ENCODE peak calls at places on chromosomes 16 and 17, in eight cellular contexts. E is aorta; M is prostate gland; W is A549; Z is heart left ventricle; I is small intestine; G is tibial nerve; B is naive thymus-derived CD4-positive, alpha-beta T cell. L is an unnamed sample.
A peak's percentile ranks its signal among the peaks of the same experiment; 100 is the strongest.

GRCh38 chr17:80649200-80649644 is 104.6 kb downstream of the RPTOR start:
- DNase-seq in E (no peak), M (no peak), W (no peak), Z (no peak), I (no peak), G (no peak), B (no peak), L (peak; percentile 93)

GRCh38 chr16:75066861-75067447 is 49.6 kb downstream of the LDHD start:
- DNase-seq in E (no peak), M (no peak), W (no peak), Z (no peak), I (no peak), G (no peak), B (no peak), L (no peak)

GRCh38 chr17:34366051-34366450 is 3.0 kb upstream of the CCL1 start:
- DNase-seq in E (no peak), M (no peak), W (no peak), Z (no peak), I (no peak), G (no peak), B (no peak), L (no peak)

GRCh38 chr16:57516176-57516725 is 20.1 kb downstream of the CCDC102A start:
- DNase-seq in E (no peak), M (no peak), W (no peak), Z (no peak), I (no peak), G (no peak), B (no peak), L (no peak)

GRCh38 chr16:16080465-16081065 is 131.1 kb downstream of the ABCC1 start:
- DNase-seq in E (no peak), M (no peak), W (no peak), Z (no peak), I (no peak), G (no peak), B (no peak), L (no peak)

GRCh38 chr17:5832886-5833285 is 237.3 kb upstream of the WSCD1 start:
- DNase-seq in E (no peak), M (no peak), W (peak; percentile 66), Z (no peak), I (no peak), G (no peak), B (peak; percentile 26), L (no peak)

GRCh38 chr17:21458036-21458435 is 81.9 kb downstream of the KCNJ12 start:
- DNase-seq in E (no peak), M (no peak), W (no peak), Z (no peak), I (no peak), G (no peak), B (no peak), L (no peak)

GRCh38 chr17:6505425-6506142 is 50.8 kb downstream of the PITPNM3 start:
- DNase-seq in E (no peak), M (no peak), W (no peak), Z (no peak), I (peak; percentile 5), G (no peak), B (no peak), L (no peak)

GRCh38 chr17:32341141-32341856 is 674 bp downstream of the C17orf75 start:
- DNase-seq in E (no peak), M (no peak), W (no peak), Z (no peak), I (peak; percentile 41), G (no peak), B (peak; percentile 65), L (no peak)

GRCh38 chr16:71945616-71946015 is 50.3 kb downstream of the IST1 start:
- DNase-seq in E (no peak), M (no peak), W (no peak), Z (no peak), I (no peak), G (no peak), B (no peak), L (no peak)

GRCh38 chr16:47143677-47144558 is at the start of gene NETO2:
- DNase-seq in E (peak; percentile 62), M (peak; percentile 17), W (peak; percentile 61), Z (peak; percentile 60), I (peak; percentile 49), G (no peak), B (peak; percentile 30), L (peak; percentile 47)

GRCh38 chr17:9004132-9004960 is 17.0 kb upstream of the NTN1 start:
- DNase-seq in E (no peak), M (no peak), W (no peak), Z (no peak), I (no peak), G (no peak), B (no peak), L (no peak)

DNA sequence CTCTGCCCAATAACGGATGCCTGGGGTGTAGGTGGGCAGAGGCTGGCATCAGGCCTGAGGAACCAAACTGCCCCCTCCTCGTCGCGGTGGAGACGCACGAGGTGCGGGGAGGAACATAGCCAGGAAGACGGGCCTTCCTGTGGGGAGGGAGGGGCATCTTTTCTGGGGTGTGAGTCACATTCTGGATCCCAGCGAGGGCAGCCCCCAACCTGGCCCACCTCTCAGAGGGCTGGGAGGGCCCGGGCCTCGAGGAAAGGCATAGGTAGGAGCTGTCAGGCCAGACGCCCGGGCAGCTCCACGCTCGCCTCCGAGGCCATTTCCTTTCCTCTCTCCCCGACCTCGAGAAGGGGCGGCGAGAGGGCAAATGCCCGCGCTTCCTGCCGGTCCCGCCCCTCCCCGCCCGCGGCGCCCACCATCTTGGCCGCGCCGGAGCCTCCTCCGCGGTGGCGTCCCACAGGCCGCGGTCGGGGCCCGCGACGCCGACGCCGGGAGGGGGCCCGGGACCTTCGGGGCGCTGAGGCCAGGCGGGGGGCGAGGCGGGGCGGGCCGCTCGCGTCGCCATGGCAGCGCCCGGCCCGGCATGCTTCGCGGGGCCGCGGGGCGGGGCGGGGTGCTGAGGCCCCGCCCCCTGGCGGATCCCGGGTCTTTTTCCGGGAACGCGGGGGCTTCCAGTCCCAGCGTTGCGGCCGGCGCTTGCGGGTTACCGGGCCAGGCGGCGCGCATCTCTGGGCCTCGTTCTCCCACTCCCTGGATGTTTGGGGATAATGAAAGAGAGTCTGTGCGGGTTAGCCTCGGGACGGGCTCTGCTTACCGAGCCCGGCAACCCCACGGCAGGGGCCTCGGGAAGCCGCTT is 13.2 kb downstream of the RAI1 start:
- DNase-seq in E (peak; percentile 88), M (peak; percentile 75), W (peak; percentile 82), Z (peak; percentile 80), I (peak; percentile 60), G (peak; percentile 52), B (peak; percentile 72), L (peak; percentile 84)
- H3K4me1 ChIP-seq in E (no peaks in the 10 kb centered on the region), M (peaks cover 77% of the 10 kb centered on the region), W (peaks cover 90% of the 10 kb centered on the region), Z (peaks cover 86% of the 10 kb centered on the region), I (peaks cover 10% of the 10 kb centered on the region), G (no peaks in the 10 kb centered on the region), B (peaks cover 51% of the 10 kb centered on the region), L (peaks cover 61% of the 10 kb centered on the region)

GRCh38 chr17:14299261-14300093 is 1.4 kb upstream of the HS3ST3B1 start:
- DNase-seq in E (no peak), M (no peak), W (peak; percentile 23), Z (no peak), I (no peak), G (no peak), B (peak; percentile 47), L (peak; percentile 48)
- H3K27ac ChIP-seq in E (no peak overlapping the region), M (peak overlapping the region; percentile 52), W (no peak overlapping the region), Z (peak overlapping the region; percentile 37), I (peak overlapping the region; percentile 71), G (no peak overlapping the region), B (no peak overlapping the region), L (no peak overlapping the region)

GRCh38 chr17:64447526-64447925 is 1.4 kb upstream of the MILR1 start:
- DNase-seq in E (no peak), M (no peak), W (no peak), Z (no peak), I (no peak), G (no peak), B (no peak), L (no peak)
- H3K4me1 ChIP-seq in E (no peaks in the 10 kb centered on the region), M (no peaks in the 10 kb centered on the region), W (peaks cover 31% of the 10 kb centered on the region), Z (peaks cover 13% of the 10 kb centered on the region), I (no peaks in the 10 kb centered on the region), G (no peaks in the 10 kb centered on the region), B (peaks cover 3% of the 10 kb centered on the region), L (no peaks in the 10 kb centered on the region)

GRCh38 chr16:80968386-80969113 is 38.1 kb downstream of the CMC2 start:
- DNase-seq in E (no peak), M (no peak), W (peak; percentile 20), Z (no peak), I (no peak), G (no peak), B (no peak), L (no peak)
- H3K27ac ChIP-seq in E (no peak overlapping the region), M (no peak overlapping the region), W (peak overlapping the region; percentile 10), Z (no peak overlapping the region), I (no peak overlapping the region), G (no peak overlapping the region), B (no peak overlapping the region), L (no peak overlapping the region)

GRCh38 chr17:78344666-78345065 is 15.2 kb downstream of the SOCS3 start:
- DNase-seq in E (no peak), M (no peak), W (no peak), Z (no peak), I (no peak), G (no peak), B (no peak), L (no peak)
- H3K4me1 ChIP-seq in E (no peaks in the 10 kb centered on the region), M (peaks cover 3% of the 10 kb centered on the region), W (peaks cover 51% of the 10 kb centered on the region), Z (peaks cover 43% of the 10 kb centered on the region), I (no peaks in the 10 kb centered on the region), G (peaks cover 5% of the 10 kb centered on the region), B (peaks cover 71% of the 10 kb centered on the region), L (peaks cover 63% of the 10 kb centered on the region)

GRCh38 chr16:80463776-80464175 is 77.0 kb upstream of the DYNLRB2 start:
- DNase-seq in E (no peak), M (no peak), W (no peak), Z (no peak), I (no peak), G (no peak), B (no peak), L (no peak)

GRCh38 chr16:80466024-80466986 is 74.5 kb upstream of the DYNLRB2 start:
- DNase-seq in E (peak; percentile 59), M (peak; percentile 55), W (peak; percentile 62), Z (peak; percentile 39), I (peak; percentile 74), G (peak; percentile 51), B (no peak), L (peak; percentile 45)

GRCh38 chr16:80460988-80461387 is 79.8 kb upstream of the DYNLRB2 start:
- DNase-seq in E (no peak), M (no peak), W (no peak), Z (no peak), I (no peak), G (no peak), B (no peak), L (no peak)

GRCh38 chr16:80462902-80463301 is 77.9 kb upstream of the DYNLRB2 start:
- DNase-seq in E (no peak), M (no peak), W (no peak), Z (no peak), I (peak; percentile 69), G (no peak), B (no peak), L (no peak)

DNA sequence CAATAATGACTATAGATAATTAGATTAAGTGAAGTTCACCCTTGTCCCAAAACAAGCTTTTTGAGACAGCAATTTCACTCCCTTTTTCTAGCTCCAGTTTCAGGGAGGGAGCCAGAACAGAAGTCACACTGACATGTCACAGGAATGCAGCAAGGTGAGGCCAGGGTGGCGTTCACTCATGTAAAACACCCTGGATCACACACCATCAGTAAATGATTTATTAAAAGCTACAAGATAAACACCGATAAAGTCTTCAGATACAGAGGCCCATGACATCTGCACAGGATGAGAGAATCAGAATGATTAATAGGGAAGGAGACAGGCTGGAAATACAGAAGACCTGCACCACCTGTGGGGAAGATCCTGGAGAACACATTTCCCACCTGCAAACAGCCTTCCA is 77.5 kb upstream of the DYNLRB2 start:
- DNase-seq in E (no peak), M (no peak), W (no peak), Z (no peak), I (peak; percentile 63), G (no peak), B (no peak), L (no peak)
- H3K27ac ChIP-seq in E (no peak overlapping the region), M (no peak overlapping the region), W (no peak overlapping the region), Z (no peak overlapping the region), I (no peak overlapping the region), G (no peak overlapping the region), B (no peak overlapping the region), L (no peak overlapping the region)